ENCODE peak calls at places on chromosomes 13 and 19, in six cellular contexts. K is hippocampal formation; F is AG09319; R is amniotic epithelial cell; L is substantia nigra; B is stimulated activated CD4-positive, alpha-beta T cell treated with anti-CD3 and anti-CD28 coated beads, Interleukin-15, amount 100 ng/mL, for 48 hours. S is an unnamed sample.

GRCh38 chr13:24512208-24513068 is at the start of gene PARP4:
- DNase-seq in B (peak; percentile 48), L (peak; percentile 78), R (peak; percentile 96), K (peak; percentile 58), F (no peak), S (peak; percentile 50)

GRCh38 chr19:28466107-28467045 is 746.6 kb downstream of the UQCRFS1 start:
- DNase-seq in F (peak; percentile 19), R (peak; percentile 20), L (no peak), B (no peak), K (peak; percentile 23), S (peak; percentile 57)

GRCh38 chr13:112204881-112205327 is 138.0 kb downstream of the SOX1 start:
- DNase-seq in R (no peak), L (no peak), F (no peak), K (no peak), B (no peak), S (peak; percentile 32)

GRCh38 chr13:79519252-79519651 is 38.3 kb downstream of the NDFIP2 start:
- DNase-seq in K (no peak), L (no peak), F (no peak), B (no peak), R (no peak), S (no peak)

GRCh38 chr13:73984949-73985691 is 149.1 kb downstream of the KLF12 start:
- DNase-seq in F (no peak), L (no peak), K (no peak), R (no peak), B (peak; percentile 68), S (no peak)

GRCh38 chr19:48842744-48843162 is 6.5 kb upstream of the HSD17B14 start:
- DNase-seq in L (peak; percentile 12), B (no peak), F (no peak), R (peak; percentile 53), K (peak; percentile 14), S (peak; percentile 34)

GRCh38 chr19:1106841-1107654 is 3.3 kb downstream of the GPX4 start:
- DNase-seq in L (no peak), K (no peak), F (no peak), B (no peak), R (peak; percentile 57), S (no peak)

GRCh38 chr19:53140351-53140750 is 7.6 kb upstream of the ZNF415 start:
- DNase-seq in L (no peak), B (no peak), K (no peak), F (no peak), R (no peak), S (no peak)

GRCh38 chr19:38684078-38684861 is 36.8 kb downstream of the ACTN4 start:
- DNase-seq in F (peak; percentile 75), L (no peak), B (no peak), K (no peak), R (peak; percentile 93), S (no peak)

GRCh38 chr19:13986348-13986904 is 19.7 kb downstream of the RFX1 start:
- DNase-seq in B (peak; percentile 98), L (peak; percentile 31), F (no peak), R (peak; percentile 66), K (peak; percentile 66), S (no peak)

GRCh38 chr13:34162545-34162936 is 344.6 kb downstream of the RFC3 start:
- DNase-seq in K (no peak), F (no peak), R (peak; percentile 48), B (no peak), L (no peak), S (no peak)

GRCh38 chr13:74889321-74889720 is 592.6 kb downstream of the TBC1D4 start:
- DNase-seq in B (no peak), R (peak; percentile 76), K (no peak), F (no peak), L (no peak), S (no peak)

GRCh38 chr19:27746691-27747380 is 1466.1 kb downstream of the UQCRFS1 start:
- DNase-seq in K (no peak), B (no peak), L (peak; percentile 2), F (no peak), R (peak; percentile 1), S (no peak)

GRCh38 chr13:93476175-93476574 is 249.6 kb downstream of the GPC6 start:
- DNase-seq in F (peak; percentile 2), K (no peak), B (no peak), L (no peak), R (peak; percentile 84), S (no peak)

GRCh38 chr19:48719263-48720171 is at the start of gene MAMSTR:
- DNase-seq in L (no peak), F (no peak), B (no peak), K (no peak), R (no peak), S (no peak)

GRCh38 chr13:27130223-27131015 is 41.2 kb downstream of the USP12 start:
- DNase-seq in F (no peak), B (no peak), L (no peak), R (peak; percentile 87), K (no peak), S (no peak)

GRCh38 chr19:6414033-6414643 is 10.5 kb downstream of the KHSRP start:
- DNase-seq in B (no peak), F (no peak), K (no peak), R (no peak), L (no peak), S (no peak)

GRCh38 chr13:45411226-45411625 is 6.9 kb downstream of the SLC25A30 start:
- DNase-seq in R (peak; percentile 32), F (no peak), B (no peak), L (no peak), K (no peak), S (no peak)

GRCh38 chr13:33353210-33353609 is 67.7 kb upstream of the STARD13 start:
- DNase-seq in K (peak; percentile 48), F (no peak), B (no peak), R (no peak), L (no peak), S (no peak)

GRCh38 chr19:47227347-47228167 is 3.4 kb downstream of the BBC3 start:
- DNase-seq in F (peak; percentile 93), K (peak; percentile 47), L (peak; percentile 30), R (peak; percentile 92), B (peak; percentile 21), S (peak; percentile 20)

GRCh38 chr19:3586124-3586626 is 897 bp downstream of the GIPC3 start:
- DNase-seq in R (no peak), F (no peak), L (no peak), K (no peak), B (no peak), S (no peak)

GRCh38 chr19:35995655-35995993 is 636 bp downstream of the SDHAF1 start:
- DNase-seq in R (peak; percentile 24), B (no peak), L (no peak), F (no peak), K (no peak), S (no peak)

GRCh38 chr19:16001481-16002312 is 52.9 kb downstream of the OR10H4 start:
- DNase-seq in F (peak; percentile 35), K (no peak), B (peak; percentile 27), R (peak; percentile 50), L (no peak), S (no peak)

GRCh38 chr13:77918391-77919261 is at the start of gene EDNRB:
- DNase-seq in F (no peak), B (no peak), K (peak; percentile 26), L (peak; percentile 42), R (peak; percentile 6), S (no peak)

GRCh38 chr19:10655457-10656312 is 1.5 kb downstream of the ILF3 start:
- DNase-seq in F (no peak), L (no peak), K (no peak), R (peak; percentile 44), B (no peak), S (no peak)

GRCh38 chr19:38692458-38693379 is 45.3 kb downstream of the ACTN4 start:
- DNase-seq in L (no peak), R (peak; percentile 42), F (no peak), K (no peak), B (no peak), S (no peak)

GRCh38 chr13:47426126-47426849 is 529.4 kb upstream of the HTR2A start:
- DNase-seq in F (peak; percentile 16), R (peak; percentile 43), K (no peak), L (no peak), B (no peak), S (no peak)

GRCh38 chr13:112971288-112971643 is 2.3 kb downstream of the MCF2L start:
- DNase-seq in R (no peak), K (no peak), L (no peak), B (no peak), F (no peak), S (no peak)